ENCODE peak calls at places on chromosomes 13 and 19, in eight cellular contexts. G, R, Y, S, E, L, J and A are unnamed samples.

GRCh38 chr13:112690242-112690943 is 555 bp downstream of the ATP11A start:
- DNase-seq in G (no peak), R (peak; percentile 17), Y (peak; percentile 41), S (peak; percentile 75), E (no peak), L (peak; percentile 36), J (no peak), A (no peak)

GRCh38 chr13:30186644-30187431 is 120.5 kb downstream of the KATNAL1 start:
- DNase-seq in G (peak; percentile 43), R (no peak), Y (no peak), S (no peak), E (no peak), L (peak; percentile 39), J (peak; percentile 58), A (no peak)

GRCh38 chr13:44283598-44283997 is 90.0 kb upstream of the SERP2 start:
- DNase-seq in G (no peak), R (no peak), Y (no peak), S (no peak), E (no peak), L (no peak), J (no peak), A (no peak)

GRCh38 chr13:55893541-55893940 is 1247.2 kb upstream of the PRR20A start:
- DNase-seq in G (no peak), R (no peak), Y (no peak), S (no peak), E (no peak), L (no peak), J (no peak), A (no peak)

GRCh38 chr19:52660981-52661380 is 22.8 kb upstream of the ZNF83 start:
- DNase-seq in G (no peak), R (no peak), Y (no peak), S (no peak), E (no peak), L (peak; percentile 49), J (no peak), A (no peak)

GRCh38 chr13:84126671-84127171 is 244.4 kb upstream of the SLITRK1 start:
- DNase-seq in G (peak; percentile 90), R (no peak), Y (peak; percentile 4), S (no peak), E (no peak), L (peak; percentile 4), J (no peak), A (no peak)

GRCh38 chr19:7264858-7265257 is 29.4 kb downstream of the INSR start:
- DNase-seq in G (no peak), R (no peak), Y (no peak), S (no peak), E (no peak), L (no peak), J (no peak), A (no peak)

GRCh38 chr13:112241288-112241687 is 134.9 kb upstream of the SPACA7 start:
- DNase-seq in G (peak; percentile 14), R (no peak), Y (no peak), S (no peak), E (no peak), L (no peak), J (no peak), A (no peak)

GRCh38 chr13:74443623-74444022 is 309.4 kb upstream of the KLF12 start:
- DNase-seq in G (no peak), R (no peak), Y (no peak), S (no peak), E (no peak), L (peak; percentile 87), J (no peak), A (no peak)